ENCODE peak calls at places on chromosomes 7 and 10, in nine cellular contexts. P, L, K, J, E, A, U, Z and S are unnamed samples.

GRCh38 chr7:47535033-47535703 is 46.7 kb downstream of the TNS3 start:
- DNase-seq in E (no peak), U (no peak), K (no peak), P (no peak), L (no peak), Z (no peak), J (no peak), A (no peak), S (no peak)

GRCh38 chr7:111803015-111803758 is 240.9 kb upstream of the IMMP2L start:
- DNase-seq in E (no peak), A (no peak), U (no peak), K (no peak), Z (no peak), L (no peak), P (no peak), J (no peak), S (no peak)

GRCh38 chr10:121088524-121088923 is 237.4 kb downstream of the WDR11 start:
- DNase-seq in P (no peak), Z (peak), K (no peak), A (no peak), U (no peak), E (no peak), J (no peak), L (no peak), S (no peak)

GRCh38 chr10:132678436-132679216 is 107.3 kb downstream of the NKX6-2 start:
- DNase-seq in A (no peak), J (peak), K (no peak), Z (no peak), E (no peak), L (no peak), U (no peak), P (peak), S (no peak)

GRCh38 chr7:82906502-82906901 is 256.2 kb downstream of the PCLO start:
- DNase-seq in K (no peak), P (no peak), L (no peak), A (no peak), U (no peak), Z (no peak), J (no peak), E (no peak), S (no peak)

GRCh38 chr7:128924706-128925588 is 12.8 kb upstream of the IRF5 start:
- DNase-seq in P (no peak), Z (no peak), J (no peak), U (no peak), A (no peak), L (no peak), E (no peak), K (no peak), S (no peak)

GRCh38 chr7:76224695-76225094 is 23.0 kb downstream of the SRRM3 start:
- DNase-seq in K (no peak), J (no peak), A (no peak), P (no peak), Z (no peak), U (no peak), L (no peak), E (no peak), S (no peak)

GRCh38 chr10:119700321-119700954 is 25.4 kb upstream of the INPP5F start:
- DNase-seq in Z (no peak), P (no peak), K (no peak), U (no peak), L (no peak), J (no peak), A (no peak), E (no peak), S (no peak)

GRCh38 chr10:101693701-101694055 is 1.3 kb downstream of the FBXW4 start:
- DNase-seq in J (no peak), P (no peak), E (peak), K (no peak), A (no peak), U (no peak), L (no peak), Z (peak), S (peak)

GRCh38 chr10:18136056-18136916 is 3.9 kb upstream of the CACNB2 start:
- DNase-seq in L (no peak), K (no peak), Z (no peak), U (no peak), A (no peak), J (no peak), E (no peak), P (no peak), S (no peak)

GRCh38 chr10:29980084-29980483 is 79.3 kb downstream of the JCAD start:
- DNase-seq in A (no peak), Z (no peak), L (no peak), P (peak), K (peak), U (no peak), J (peak), E (no peak), S (no peak)

GRCh38 chr7:66189695-66190503 is 15.2 kb upstream of the TPST1 start:
- DNase-seq in A (no peak), J (no peak), Z (no peak), E (no peak), K (peak), P (no peak), L (no peak), U (no peak), S (no peak)

GRCh38 chr7:104978460-104978859 is 35.5 kb upstream of the KMT2E start:
- DNase-seq in A (no peak), Z (no peak), L (no peak), J (no peak), P (peak), U (no peak), E (no peak), K (no peak), S (no peak)

GRCh38 chr7:98251251-98251843 is 685 bp downstream of the TECPR1 start:
- DNase-seq in P (peak), U (peak), E (peak), J (peak), L (no peak), Z (no peak), A (peak), K (peak), S (peak)

GRCh38 chr10:44054046-44054445 is 330.9 kb downstream of the CXCL12 start:
- DNase-seq in E (no peak), Z (no peak), K (no peak), A (no peak), L (no peak), J (no peak), P (no peak), U (no peak), S (no peak)

GRCh38 chr7:54877683-54878082 is 118.7 kb upstream of the SEC61G start:
- DNase-seq in A (no peak), J (no peak), K (no peak), Z (peak), E (no peak), U (no peak), L (no peak), P (no peak), S (no peak)

GRCh38 chr7:47326808-47327207 is 255.1 kb downstream of the TNS3 start:
- DNase-seq in Z (no peak), A (no peak), K (no peak), E (peak), U (no peak), J (peak), P (peak), L (no peak), S (peak)

GRCh38 chr7:147483634-147484292 is 1106.8 kb upstream of the C7orf33 start:
- DNase-seq in J (no peak), K (no peak), P (no peak), E (no peak), L (no peak), A (no peak), Z (no peak), U (no peak), S (no peak)

GRCh38 chr7:82722946-82723345 is 279.4 kb upstream of the CACNA2D1 start:
- DNase-seq in E (no peak), Z (no peak), U (no peak), A (no peak), K (no peak), L (no peak), P (no peak), J (no peak), S (no peak)

GRCh38 chr10:31146496-31147219 is 115.0 kb upstream of the ZNF438 start:
- DNase-seq in J (peak), P (peak), K (no peak), U (no peak), Z (peak), E (peak), L (no peak), A (no peak), S (no peak)

GRCh38 chr7:2518101-2518500 is 1.5 kb upstream of the LFNG start:
- DNase-seq in L (no peak), Z (no peak), J (no peak), K (no peak), U (no peak), E (no peak), A (no peak), P (no peak), S (peak)

GRCh38 chr7:8176370-8177081 is 85.4 kb downstream of the ICA1 start:
- DNase-seq in Z (no peak), U (peak), K (no peak), P (no peak), L (no peak), E (peak), J (no peak), A (peak), S (no peak)

GRCh38 chr7:138834583-138834982 is 36.6 kb upstream of the ATP6V0A4 start:
- DNase-seq in L (no peak), A (peak), J (no peak), U (no peak), Z (no peak), P (no peak), K (no peak), E (no peak), S (no peak)

GRCh38 chr7:2223321-2223720 is 9.4 kb downstream of the MAD1L1 start:
- DNase-seq in L (no peak), J (no peak), P (no peak), Z (no peak), K (no peak), A (no peak), U (no peak), E (no peak), S (no peak)

GRCh38 chr10:131973160-131973951 is 8.4 kb downstream of the BNIP3 start:
- DNase-seq in U (no peak), K (peak), P (no peak), L (no peak), J (no peak), E (no peak), A (no peak), Z (no peak), S (no peak)

GRCh38 chr7:7292085-7292484 is 109.7 kb downstream of the C1GALT1 start:
- DNase-seq in L (no peak), A (no peak), K (no peak), U (no peak), J (no peak), E (no peak), P (no peak), Z (no peak), S (no peak)

GRCh38 chr7:157684157-157684595 is 347.4 kb downstream of the DNAJB6 start:
- DNase-seq in Z (no peak), U (no peak), K (no peak), J (no peak), L (no peak), P (no peak), E (no peak), A (no peak), S (no peak)

GRCh38 chr7:111045469-111045868 is 45.5 kb upstream of the LRRN3 start:
- DNase-seq in Z (no peak), A (no peak), E (no peak), K (no peak), L (no peak), J (no peak), P (no peak), U (no peak), S (no peak)

GRCh38 chr7:19558527-19558926 is 150.3 kb downstream of the POLR1F start:
- DNase-seq in L (no peak), J (no peak), U (no peak), K (no peak), E (no peak), Z (no peak), P (no peak), A (no peak), S (no peak)